ENCODE peak calls at places on chromosomes 16 and 17, in seven cellular contexts. Q, B, P, A, C, X and H are unnamed samples.
A peak's percentile ranks its signal among the peaks of the same experiment; 100 is the strongest.

GRCh38 chr16:11672206-11673090 is 4.2 kb downstream of the SNN start:
- DNase-seq in Q (no peak), B (no peak), P (no peak), A (no peak), C (no peak), X (peak; percentile 53), H (no peak)

GRCh38 chr17:8857919-8858318 is 9.6 kb downstream of the PIK3R6 start:
- DNase-seq in Q (no peak), B (no peak), P (peak; percentile 42), A (peak; percentile 47), C (no peak), X (peak; percentile 60), H (no peak)

GRCh38 chr17:52957411-52957810 is 798.9 kb upstream of the CA10 start:
- DNase-seq in Q (no peak), B (no peak), P (no peak), A (no peak), C (no peak), X (no peak), H (no peak)

GRCh38 chr16:894136-894535 is 76.6 kb downstream of the LMF1 start:
- DNase-seq in Q (no peak), B (no peak), P (no peak), A (no peak), C (no peak), X (peak; percentile 22), H (no peak)

GRCh38 chr17:63489291-63489690 is 12.4 kb downstream of the ACE start:
- DNase-seq in Q (no peak), B (no peak), P (no peak), A (no peak), C (no peak), X (no peak), H (no peak)

GRCh38 chr16:67800252-67801046 is 5.9 kb downstream of the RANBP10 start:
- DNase-seq in Q (no peak), B (no peak), P (no peak), A (peak; percentile 59), C (no peak), X (peak; percentile 66), H (peak; percentile 89)

GRCh38 chr16:23435500-23435899 is 17.5 kb downstream of the COG7 start:
- DNase-seq in Q (peak; percentile 39), B (peak; percentile 71), P (peak; percentile 48), A (peak; percentile 21), C (peak; percentile 80), X (peak; percentile 28), H (peak; percentile 27)

GRCh38 chr16:85153656-85154091 is 41.4 kb upstream of the CIBAR2 start:
- DNase-seq in Q (peak; percentile 40), B (no peak), P (no peak), A (peak; percentile 86), C (no peak), X (peak; percentile 85), H (peak; percentile 96)

GRCh38 chr17:10210151-10210574 is 11.8 kb upstream of the GAS7 start:
- DNase-seq in Q (no peak), B (peak; percentile 85), P (peak; percentile 58), A (no peak), C (no peak), X (no peak), H (no peak)

GRCh38 chr17:17844500-17844899 is 7.7 kb upstream of the SREBF1 start:
- DNase-seq in Q (no peak), B (no peak), P (no peak), A (no peak), C (no peak), X (no peak), H (no peak)

GRCh38 chr16:83059237-83059636 is 432.5 kb downstream of the CDH13 start:
- DNase-seq in Q (no peak), B (peak; percentile 22), P (peak; percentile 11), A (no peak), C (no peak), X (no peak), H (peak; percentile 17)

GRCh38 chr17:32523827-32524552 is 37.2 kb downstream of the CDK5R1 start:
- DNase-seq in Q (no peak), B (no peak), P (no peak), A (no peak), C (no peak), X (no peak), H (no peak)

GRCh38 chr17:8140058-8140412 is 12.2 kb downstream of the PER1 start:
- DNase-seq in Q (peak; percentile 47), B (peak; percentile 20), P (no peak), A (no peak), C (peak; percentile 56), X (no peak), H (peak; percentile 72)

GRCh38 chr16:63365665-63366064 is 1329.4 kb upstream of the CDH8 start:
- DNase-seq in Q (no peak), B (no peak), P (no peak), A (no peak), C (no peak), X (no peak), H (no peak)

GRCh38 chr17:57071991-57072944 is 12.8 kb upstream of the AKAP1 start:
- DNase-seq in Q (no peak), B (no peak), P (no peak), A (no peak), C (no peak), X (no peak), H (no peak)

GRCh38 chr16:52346709-52347108 is 200.2 kb downstream of the TOX3 start:
- DNase-seq in Q (no peak), B (no peak), P (no peak), A (no peak), C (no peak), X (no peak), H (no peak)

GRCh38 chr16:1157639-1158455 is 4.9 kb downstream of the CACNA1H start:
- DNase-seq in Q (no peak), B (no peak), P (no peak), A (peak; percentile 60), C (no peak), X (peak; percentile 52), H (peak; percentile 27)

GRCh38 chr16:66873685-66874055 is 6.6 kb upstream of the PDP2 start:
- DNase-seq in Q (no peak), B (no peak), P (no peak), A (no peak), C (no peak), X (no peak), H (no peak)

GRCh38 chr16:4498546-4499195 is 22.5 kb downstream of the HMOX2 start:
- DNase-seq in Q (no peak), B (no peak), P (no peak), A (no peak), C (no peak), X (no peak), H (no peak)

GRCh38 chr17:75307957-75308731 is 18.9 kb upstream of the SLC25A19 start:
- DNase-seq in Q (no peak), B (no peak), P (no peak), A (no peak), C (no peak), X (no peak), H (no peak)
- H3K27ac ChIP-seq in Q (no peak overlapping the region), B (peak overlapping the region; percentile 92), P (no peak overlapping the region), A (no peak overlapping the region), C (peak overlapping the region; percentile 77), X (no peak overlapping the region), H (no peak overlapping the region)

GRCh38 chr16:56368545-56368944 is 56.8 kb downstream of the AMFR start:
- DNase-seq in Q (no peak), B (no peak), P (no peak), A (no peak), C (no peak), X (no peak), H (no peak)

GRCh38 chr16:56366945-56367344 is 58.4 kb downstream of the AMFR start:
- DNase-seq in Q (no peak), B (peak; percentile 2), P (no peak), A (no peak), C (no peak), X (no peak), H (no peak)

GRCh38 chr16:56365552-56365951 is 59.8 kb downstream of the AMFR start:
- DNase-seq in Q (no peak), B (no peak), P (no peak), A (no peak), C (no peak), X (no peak), H (no peak)

GRCh38 chr16:56369202-56369601 is 56.1 kb downstream of the AMFR start:
- DNase-seq in Q (no peak), B (no peak), P (no peak), A (no peak), C (no peak), X (no peak), H (no peak)

GRCh38 chr16:56367764-56368163 is 57.6 kb downstream of the AMFR start:
- DNase-seq in Q (no peak), B (no peak), P (no peak), A (no peak), C (no peak), X (no peak), H (no peak)
- H3K36me3 ChIP-seq in Q (peaks cover 63% of the 10 kb centered on the region), B (peaks cover 3% of the 10 kb centered on the region), P (peaks cover 38% of the 10 kb centered on the region), A (peaks cover 56% of the 10 kb centered on the region), C (peaks cover 71% of the 10 kb centered on the region), X (no peaks in the 10 kb centered on the region), H (peaks cover 56% of the 10 kb centered on the region)

DNA sequence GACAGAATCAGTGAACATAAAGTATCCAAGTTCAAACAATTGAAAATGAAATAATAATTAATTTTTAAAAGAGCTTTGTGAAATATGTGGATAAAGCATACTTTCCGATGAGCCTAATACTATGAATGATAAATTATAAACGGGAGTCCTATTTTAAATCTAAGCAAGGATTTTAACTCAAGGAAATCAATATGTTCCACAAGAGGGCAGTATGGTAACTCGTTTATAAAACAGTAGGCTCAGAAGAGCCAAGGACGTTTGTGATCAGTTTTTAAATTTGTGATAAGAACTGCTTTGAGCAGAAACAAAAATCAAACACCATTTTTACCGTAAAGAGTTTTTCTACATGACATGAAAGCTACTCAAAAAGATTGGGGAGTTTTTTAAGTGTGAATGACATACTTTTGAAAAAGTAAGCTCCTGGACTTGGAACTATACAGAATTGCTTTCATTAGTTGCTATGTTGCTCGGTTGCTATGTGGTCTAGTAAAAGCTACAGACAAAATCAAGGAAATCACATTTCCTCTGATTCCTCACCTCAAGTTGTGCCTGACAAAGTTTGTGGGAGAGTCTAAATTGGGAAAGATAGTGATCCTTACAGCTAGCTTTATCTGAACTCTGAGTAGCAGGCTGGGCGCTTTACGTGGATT is 11.8 kb upstream of the TEKT1 start:
- DNase-seq in Q (no peak), B (peak; percentile 72), P (peak; percentile 52), A (no peak), C (no peak), X (no peak), H (no peak)
- TF ChIP-seq CTCF in Q (peak; percentile 43), B (peak; percentile 59), P (peak; percentile 50), A (peak; percentile 66), C (peak; percentile 63), X (peak; percentile 65), H (peak; percentile 36)

DNA sequence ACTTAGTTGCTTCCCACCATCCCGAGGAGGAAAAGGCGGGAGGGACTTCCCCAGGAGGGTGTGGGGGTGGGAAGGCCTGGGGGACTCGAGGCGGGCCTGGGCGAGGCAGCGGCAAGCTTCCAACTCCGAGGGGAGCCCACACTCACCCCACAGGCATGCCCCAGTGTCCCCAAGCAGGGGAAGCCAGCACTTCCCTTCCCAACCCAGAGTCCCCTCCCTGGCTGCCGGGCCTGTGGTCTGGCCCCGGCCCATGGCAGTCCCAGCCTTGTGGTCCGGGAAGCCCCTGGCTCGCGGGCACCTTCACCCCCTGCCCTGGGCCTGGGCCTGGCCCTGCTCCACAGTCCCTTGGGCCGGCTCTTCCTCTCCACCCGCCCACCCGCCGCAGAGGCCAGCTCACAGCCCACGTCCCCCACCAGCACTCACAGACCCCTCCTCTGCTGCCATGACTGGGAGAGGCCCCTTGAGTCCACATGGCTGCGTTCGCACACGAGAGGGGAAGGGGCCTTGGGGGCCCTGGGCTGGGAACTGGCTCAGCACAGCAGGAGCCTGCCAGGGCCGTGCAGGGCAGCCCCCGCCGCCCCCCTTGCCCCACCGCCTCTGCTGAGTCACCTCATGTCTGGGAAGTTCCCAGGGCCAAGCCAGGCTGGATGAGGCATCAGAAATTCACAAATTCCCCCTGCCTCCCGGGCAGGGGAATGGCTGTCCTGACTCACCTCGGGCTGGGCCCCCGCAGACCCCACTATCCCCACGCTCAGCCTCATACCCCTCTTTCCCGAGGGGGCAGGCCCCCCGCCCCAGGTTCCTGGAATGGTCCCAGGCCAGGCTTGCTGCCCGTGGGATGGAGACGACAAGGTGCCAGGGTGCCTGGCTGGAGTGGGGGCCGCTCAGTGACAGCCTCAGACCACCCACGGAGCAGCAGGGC is 27.8 kb downstream of the BAHCC1 start:
- DNase-seq in Q (peak; percentile 86), B (peak; percentile 91), P (peak; percentile 96), A (peak; percentile 90), C (peak; percentile 77), X (peak; percentile 75), H (no peak)
- H3K27ac ChIP-seq in Q (peak overlapping the region; percentile 92), B (peak overlapping the region; percentile 80), P (peak overlapping the region; percentile 98), A (peak overlapping the region; percentile 49), C (peak overlapping the region; percentile 69), X (peak overlapping the region; percentile 95), H (peak overlapping the region; percentile 47)